ENCODE peak calls at places on chromosomes 13 and 19, in six cellular contexts. P, O, M, K, J and T are unnamed samples.
A peak's percentile ranks its signal among the peaks of the same experiment; 100 is the strongest.

GRCh38 chr13:80901111-80902014 is 560.4 kb upstream of the SPRY2 start:
- DNase-seq in P (no peak), J (no peak), M (no peak), K (no peak), O (no peak), T (no peak)

GRCh38 chr13:41960700-41961697 is at the start of gene VWA8:
- DNase-seq in K (peak; percentile 85), P (peak; percentile 91), M (peak; percentile 87), O (peak; percentile 48), J (peak; percentile 88), T (peak; percentile 87)

GRCh38 chr13:59374720-59375119 is 789.0 kb downstream of the DIAPH3 start:
- DNase-seq in O (no peak), J (no peak), M (no peak), K (no peak), P (no peak), T (no peak)

GRCh38 chr19:56261145-56261544 is 11.4 kb upstream of the EDDM13 start:
- DNase-seq in M (no peak), J (no peak), K (no peak), P (no peak), O (no peak), T (no peak)

GRCh38 chr19:38134538-38135149 is 89.4 kb downstream of the DPF1 start:
- DNase-seq in K (no peak), P (peak; percentile 55), J (no peak), O (no peak), M (peak; percentile 46), T (no peak)

GRCh38 chr13:36086117-36086516 is 45.1 kb downstream of the DCLK1 start:
- DNase-seq in O (no peak), K (no peak), J (no peak), M (no peak), P (no peak), T (no peak)

GRCh38 chr19:32397736-32398135 is 7.8 kb upstream of the DPY19L3 start:
- DNase-seq in M (no peak), K (no peak), P (no peak), O (no peak), J (no peak), T (no peak)

GRCh38 chr13:82878536-82878935 is 1003.7 kb downstream of the SLITRK1 start:
- DNase-seq in O (no peak), P (no peak), K (no peak), J (no peak), M (no peak), T (no peak)

GRCh38 chr13:73259061-73259908 is 200.5 kb downstream of the KLF5 start:
- DNase-seq in P (no peak), O (no peak), M (no peak), K (no peak), J (no peak), T (peak; percentile 44)

GRCh38 chr13:112849500-112849899 is 119.5 kb upstream of the MCF2L start:
- DNase-seq in J (peak; percentile 24), M (peak; percentile 28), K (no peak), O (no peak), P (peak; percentile 43), T (no peak)

GRCh38 chr13:97437729-97438128 is 3.8 kb downstream of the RAP2A start:
- DNase-seq in K (no peak), J (no peak), O (no peak), P (no peak), M (no peak), T (no peak)

GRCh38 chr13:39377699-39378098 is 225.3 kb downstream of the LHFPL6 start:
- DNase-seq in J (no peak), O (no peak), P (no peak), K (no peak), M (no peak), T (no peak)

GRCh38 chr13:21817878-21818277 is 147.0 kb downstream of the FGF9 start:
- DNase-seq in P (no peak), O (no peak), M (no peak), K (no peak), J (no peak), T (no peak)

GRCh38 chr13:98556968-98557591 is 19.8 kb downstream of the STK24 start:
- DNase-seq in J (no peak), O (no peak), P (peak; percentile 66), M (peak; percentile 48), K (no peak), T (no peak)

GRCh38 chr19:34269968-34270621 is 15.7 kb downstream of the GARRE1 start:
- DNase-seq in P (peak; percentile 86), K (no peak), M (peak; percentile 58), J (peak; percentile 80), O (peak; percentile 27), T (peak; percentile 48)

GRCh38 chr13:99688776-99689175 is 187.5 kb downstream of the TM9SF2 start:
- DNase-seq in M (no peak), K (no peak), J (no peak), P (no peak), O (no peak), T (no peak)

GRCh38 chr13:85386424-85386823 is 412.8 kb downstream of the SLITRK6 start:
- DNase-seq in J (no peak), K (no peak), M (no peak), P (no peak), O (no peak), T (no peak)

GRCh38 chr13:85512421-85512820 is 286.8 kb downstream of the SLITRK6 start:
- DNase-seq in M (no peak), P (no peak), K (no peak), O (no peak), J (no peak), T (peak; percentile 9)

GRCh38 chr13:23987331-23987730 is 90.0 kb upstream of the C1QTNF9B start:
- DNase-seq in K (no peak), J (no peak), P (no peak), O (no peak), M (no peak), T (no peak)

GRCh38 chr13:75687145-75687763 is 51.1 kb downstream of the LMO7 start:
- DNase-seq in O (no peak), M (no peak), J (no peak), K (no peak), P (no peak), T (peak; percentile 9)

GRCh38 chr19:13484141-13484540 is 22.1 kb downstream of the CACNA1A start:
- DNase-seq in P (no peak), O (no peak), M (no peak), J (no peak), K (no peak), T (no peak)

GRCh38 chr19:8688930-8689329 is 9.7 kb downstream of the ACTL9 start:
- DNase-seq in J (no peak), P (no peak), M (no peak), K (no peak), O (no peak), T (no peak)

GRCh38 chr13:51945149-51945548 is 66.1 kb downstream of the ATP7B start:
- DNase-seq in M (no peak), K (no peak), P (no peak), O (no peak), J (no peak), T (no peak)

GRCh38 chr19:30696514-30696913 is 324.3 kb downstream of the ZNF536 start:
- DNase-seq in J (no peak), P (no peak), K (no peak), O (no peak), M (peak; percentile 77), T (peak; percentile 33)

GRCh38 chr13:95480131-95480545 is 72.4 kb upstream of the CLDN10 start:
- DNase-seq in O (peak; percentile 17), P (no peak), J (peak; percentile 73), K (no peak), M (no peak), T (no peak)

GRCh38 chr19:47109177-47109540 is 4.4 kb downstream of the ZC3H4 start:
- DNase-seq in P (no peak), K (no peak), J (no peak), M (no peak), O (no peak), T (no peak)
- H3K4me1 ChIP-seq in P (no peaks in the 10 kb centered on the region), K (no peaks in the 10 kb centered on the region), J (peaks cover 3% of the 10 kb centered on the region), M (peaks cover 43% of the 10 kb centered on the region), O (peaks cover 51% of the 10 kb centered on the region), T (peaks cover 22% of the 10 kb centered on the region)

DNA sequence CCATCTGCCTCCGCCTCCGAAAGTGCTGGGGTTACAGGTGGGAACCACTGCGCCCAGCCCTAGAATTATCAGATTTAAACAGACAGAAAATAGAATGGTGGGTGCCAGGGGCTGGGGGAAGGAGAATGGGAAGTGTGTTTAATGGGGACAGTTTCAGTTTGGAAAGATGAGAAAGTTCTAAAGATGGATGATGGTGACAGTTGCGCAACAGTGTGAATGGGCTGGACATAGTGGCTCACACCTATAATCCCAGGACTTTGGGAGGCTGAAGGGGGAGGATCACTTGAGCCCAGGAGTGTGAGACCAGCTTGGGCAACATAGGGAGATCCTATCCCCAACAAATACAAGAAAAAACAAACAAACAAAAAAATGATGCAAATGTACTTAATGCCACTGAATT is 15.9 kb downstream of the KANK2 start:
- DNase-seq in K (no peak), P (no peak), M (no peak), O (no peak), J (no peak), T (no peak)
- H3K36me3 ChIP-seq in K (peaks cover 8% of the 10 kb centered on the region), P (peaks cover 29% of the 10 kb centered on the region), M (peaks cover 11% of the 10 kb centered on the region), O (peaks cover 73% of the 10 kb centered on the region), J (no peaks in the 10 kb centered on the region), T (no peaks in the 10 kb centered on the region)

GRCh38 chr19:52943884-52944643 is 18.6 kb downstream of the ZNF816 start:
- DNase-seq in K (no peak), P (no peak), O (no peak), M (no peak), J (no peak), T (no peak)

GRCh38 chr19:52945652-52946321 is 16.9 kb downstream of the ZNF816 start:
- DNase-seq in J (no peak), P (no peak), O (no peak), K (no peak), M (no peak), T (no peak)

GRCh38 chr19:52942371-52943133 is 19.3 kb upstream of the ZNF888 start:
- DNase-seq in P (peak; percentile 98), M (peak; percentile 96), K (peak; percentile 89), J (peak; percentile 96), O (peak; percentile 92), T (peak; percentile 97)

GRCh38 chr19:52941941-52942370 is 18.7 kb upstream of the ZNF888 start:
- DNase-seq in O (peak; percentile 18), M (peak; percentile 26), K (peak; percentile 55), J (no peak), P (peak; percentile 61), T (peak; percentile 58)

GRCh38 chr19:52943134-52943883 is 19.4 kb downstream of the ZNF816 start:
- DNase-seq in P (no peak), J (no peak), K (no peak), O (no peak), M (no peak), T (no peak)
- H3K4me3 ChIP-seq in P (peak overlapping the region; percentile 80), J (peak overlapping the region; percentile 82), K (peak overlapping the region; percentile 59), O (peak overlapping the region; percentile 84), M (peak overlapping the region; percentile 36), T (no peak overlapping the region)

DNA sequence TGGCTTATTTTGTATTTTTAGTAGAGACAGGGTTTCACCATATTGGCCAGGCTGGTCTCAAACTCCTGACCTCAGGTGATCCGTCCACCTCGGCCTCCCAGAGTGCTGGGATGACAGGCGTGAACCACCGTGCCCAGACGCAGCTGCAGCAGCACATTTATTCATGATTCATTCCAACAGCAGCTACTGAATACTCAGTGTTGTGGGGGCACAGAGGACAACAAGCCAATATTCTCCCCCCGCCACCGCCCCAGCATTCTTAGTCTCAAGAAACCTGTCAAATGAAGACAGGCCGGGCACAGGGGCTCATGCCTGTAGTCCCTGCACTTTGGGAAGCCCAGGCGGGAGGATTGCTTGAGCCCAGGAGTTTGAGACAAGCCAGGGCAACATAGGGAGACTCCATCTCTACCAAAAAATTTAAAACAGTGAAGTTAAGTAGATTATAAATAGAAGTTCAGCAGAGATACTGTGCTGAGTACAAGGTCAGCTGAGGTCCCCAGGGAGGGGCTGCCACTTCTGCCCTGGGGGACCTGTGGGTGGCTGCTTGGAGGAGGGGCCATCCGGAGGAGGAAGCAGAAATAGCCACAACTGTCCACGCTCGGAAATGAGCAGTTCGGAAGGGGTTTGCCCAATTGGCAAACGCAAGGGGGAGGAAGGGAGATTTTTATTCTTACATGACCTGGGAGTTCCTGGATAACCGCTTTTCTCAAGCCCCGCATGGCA is 4.3 kb downstream of the DOT1L start:
- DNase-seq in M (peak; percentile 51), O (peak; percentile 57), P (peak; percentile 86), K (peak; percentile 73), J (peak; percentile 89), T (peak; percentile 57)
- H3K4me1 ChIP-seq in M (peaks cover 89% of the 10 kb centered on the region), O (peaks cover 68% of the 10 kb centered on the region), P (peaks cover 24% of the 10 kb centered on the region), K (peaks cover 16% of the 10 kb centered on the region), J (no peaks in the 10 kb centered on the region), T (peaks cover 63% of the 10 kb centered on the region)